ENCODE peak calls at places on chromosomes 2 and 18, in seven cellular contexts. R, T, U, X, P, E and Z are unnamed samples.
A peak's percentile ranks its signal among the peaks of the same experiment; 100 is the strongest.

GRCh38 chr2:185643434-185643833 is 95.2 kb upstream of the FSIP2 start:
- DNase-seq in E (no peak), U (no peak), R (no peak), X (no peak), P (no peak), T (no peak), Z (no peak)

GRCh38 chr2:63194175-63194574 is 143.5 kb downstream of the OTX1 start:
- DNase-seq in P (no peak), E (no peak), X (no peak), T (no peak), R (no peak), U (no peak), Z (no peak)

GRCh38 chr2:117850015-117850414 is 35.5 kb downstream of the DDX18 start:
- DNase-seq in P (no peak), R (no peak), T (no peak), U (no peak), X (no peak), E (no peak), Z (no peak)

GRCh38 chr2:164015328-164016123 is 279.7 kb upstream of the FIGN start:
- DNase-seq in U (no peak), E (no peak), P (peak; percentile 59), X (no peak), T (no peak), R (no peak), Z (peak; percentile 51)

GRCh38 chr2:95359035-95359434 is 43.5 kb upstream of the FAHD2A start:
- DNase-seq in T (no peak), X (peak; percentile 86), P (no peak), U (no peak), E (no peak), R (no peak), Z (peak; percentile 56)

GRCh38 chr2:240230424-240230945 is 90.0 kb upstream of the OTOS start:
- DNase-seq in R (no peak), U (no peak), T (no peak), X (no peak), P (peak; percentile 46), E (no peak), Z (no peak)

GRCh38 chr18:76522104-76522503 is 27.1 kb upstream of the ZNF516 start:
- DNase-seq in P (no peak), R (no peak), U (no peak), T (no peak), X (no peak), E (no peak), Z (no peak)

GRCh38 chr2:207311316-207312005 is 145.7 kb upstream of the KLF7 start:
- DNase-seq in R (no peak), E (no peak), T (no peak), P (peak; percentile 81), X (peak; percentile 99), U (no peak), Z (peak; percentile 99)